ENCODE peak calls at places on chromosomes 4 and X, in seven cellular contexts. One of them, this sample, is unnamed.

GRCh38 chr4:21775703-21776102 is 172.9 kb downstream of the KCNIP4 start:
- DNase-seq in cardiac septum: no peak
- DNase-seq in HS-5: no peak
- DNase-seq in neural crest cell: no peak
- DNase-seq in ovary: no peak
- DNase-seq in left ventricle myocardium inferior: no peak
- DNase-seq in PC-3: no peak
- DNase-seq in this sample: no peak

GRCh38 chr4:151953286-151953685 is 192.5 kb upstream of the GATB start:
- DNase-seq in cardiac septum: no peak
- DNase-seq in HS-5: no peak
- DNase-seq in neural crest cell: no peak
- DNase-seq in ovary: no peak
- DNase-seq in left ventricle myocardium inferior: no peak
- DNase-seq in PC-3: peak
- DNase-seq in this sample: no peak

GRCh38 chr4:152909901-152910300 is 26.2 kb upstream of the FHDC1 start:
- DNase-seq in cardiac septum: no peak
- DNase-seq in HS-5: no peak
- DNase-seq in neural crest cell: no peak
- DNase-seq in ovary: no peak
- DNase-seq in left ventricle myocardium inferior: no peak
- DNase-seq in PC-3: no peak
- DNase-seq in this sample: no peak

GRCh38 chrX:43882294-43882681 is at the start of gene MAOB:
- DNase-seq in cardiac septum: peak
- DNase-seq in HS-5: no peak
- DNase-seq in neural crest cell: peak
- DNase-seq in ovary: peak
- DNase-seq in left ventricle myocardium inferior: peak
- DNase-seq in PC-3: no peak
- DNase-seq in this sample: no peak

GRCh38 chr4:164307262-164307661 is 446.7 kb upstream of the SMIM31 start:
- DNase-seq in cardiac septum: no peak
- DNase-seq in HS-5: no peak
- DNase-seq in neural crest cell: no peak
- DNase-seq in ovary: no peak
- DNase-seq in left ventricle myocardium inferior: no peak
- DNase-seq in PC-3: no peak
- DNase-seq in this sample: no peak

GRCh38 chrX:114028907-114029662 is 554.8 kb upstream of the HTR2C start:
- DNase-seq in cardiac septum: no peak
- DNase-seq in HS-5: no peak
- DNase-seq in neural crest cell: no peak
- DNase-seq in ovary: no peak
- DNase-seq in left ventricle myocardium inferior: no peak
- DNase-seq in PC-3: no peak
- DNase-seq in this sample: no peak

GRCh38 chr4:79198886-79199591 is 126.8 kb downstream of the NAA11 start:
- DNase-seq in cardiac septum: no peak
- DNase-seq in HS-5: no peak
- DNase-seq in neural crest cell: no peak
- DNase-seq in ovary: no peak
- DNase-seq in left ventricle myocardium inferior: no peak
- DNase-seq in PC-3: no peak
- DNase-seq in this sample: no peak

GRCh38 chr4:155353923-155354540 is 22.7 kb downstream of the MAP9 start:
- DNase-seq in cardiac septum: peak
- DNase-seq in HS-5: no peak
- DNase-seq in neural crest cell: peak
- DNase-seq in ovary: peak
- DNase-seq in left ventricle myocardium inferior: peak
- DNase-seq in PC-3: peak
- DNase-seq in this sample: no peak

GRCh38 chr4:84994280-84994679 is 27.8 kb upstream of the WDFY3 start:
- DNase-seq in cardiac septum: no peak
- DNase-seq in HS-5: no peak
- DNase-seq in neural crest cell: no peak
- DNase-seq in ovary: no peak
- DNase-seq in left ventricle myocardium inferior: no peak
- DNase-seq in PC-3: no peak
- DNase-seq in this sample: no peak

GRCh38 chr4:54318904-54319303 is 89.8 kb downstream of the PDGFRA start:
- DNase-seq in cardiac septum: no peak
- DNase-seq in HS-5: peak
- DNase-seq in neural crest cell: peak
- DNase-seq in ovary: no peak
- DNase-seq in left ventricle myocardium inferior: no peak
- DNase-seq in PC-3: peak
- DNase-seq in this sample: no peak

GRCh38 chr4:154822775-154823174 is 41.7 kb downstream of the RBM46 start:
- DNase-seq in cardiac septum: no peak
- DNase-seq in HS-5: peak
- DNase-seq in neural crest cell: no peak
- DNase-seq in ovary: no peak
- DNase-seq in left ventricle myocardium inferior: no peak
- DNase-seq in PC-3: peak
- DNase-seq in this sample: no peak

GRCh38 chr4:87975466-87975865 is at the start of gene SPP1:
- DNase-seq in cardiac septum: no peak
- DNase-seq in HS-5: no peak
- DNase-seq in neural crest cell: peak
- DNase-seq in ovary: no peak
- DNase-seq in left ventricle myocardium inferior: no peak
- DNase-seq in PC-3: no peak
- DNase-seq in this sample: peak

GRCh38 chr4:158588777-158589176 is 67.1 kb downstream of the RXFP1 start:
- DNase-seq in cardiac septum: no peak
- DNase-seq in HS-5: no peak
- DNase-seq in neural crest cell: no peak
- DNase-seq in ovary: no peak
- DNase-seq in left ventricle myocardium inferior: no peak
- DNase-seq in PC-3: peak
- DNase-seq in this sample: no peak

GRCh38 chrX:87518504-87518903 is 902 bp downstream of the KLHL4 start:
- DNase-seq in cardiac septum: no peak
- DNase-seq in HS-5: no peak
- DNase-seq in neural crest cell: no peak
- DNase-seq in ovary: no peak
- DNase-seq in left ventricle myocardium inferior: no peak
- DNase-seq in PC-3: peak
- DNase-seq in this sample: no peak

GRCh38 chr4:3473251-3473942 is 10.3 kb downstream of the DOK7 start:
- DNase-seq in cardiac septum: no peak
- DNase-seq in HS-5: no peak
- DNase-seq in neural crest cell: no peak
- DNase-seq in ovary: no peak
- DNase-seq in left ventricle myocardium inferior: peak
- DNase-seq in PC-3: no peak
- DNase-seq in this sample: no peak

GRCh38 chr4:140260227-140260626 is 106.2 kb upstream of the MAML3 start:
- DNase-seq in cardiac septum: no peak
- DNase-seq in HS-5: peak
- DNase-seq in neural crest cell: no peak
- DNase-seq in ovary: no peak
- DNase-seq in left ventricle myocardium inferior: no peak
- DNase-seq in PC-3: peak
- DNase-seq in this sample: no peak

GRCh38 chr4:102438873-102439614 is 62.1 kb upstream of the NFKB1 start:
- DNase-seq in cardiac septum: no peak
- DNase-seq in HS-5: peak
- DNase-seq in neural crest cell: no peak
- DNase-seq in ovary: peak
- DNase-seq in left ventricle myocardium inferior: no peak
- DNase-seq in PC-3: peak
- DNase-seq in this sample: no peak

GRCh38 chr4:81162752-81163458 is 52.1 kb downstream of the PRKG2 start:
- DNase-seq in cardiac septum: no peak
- DNase-seq in HS-5: no peak
- DNase-seq in neural crest cell: no peak
- DNase-seq in ovary: no peak
- DNase-seq in left ventricle myocardium inferior: no peak
- DNase-seq in PC-3: no peak
- DNase-seq in this sample: no peak

GRCh38 chr4:43607827-43608461 is 715.4 kb downstream of the GRXCR1 start:
- DNase-seq in cardiac septum: no peak
- DNase-seq in HS-5: no peak
- DNase-seq in neural crest cell: no peak
- DNase-seq in ovary: no peak
- DNase-seq in left ventricle myocardium inferior: no peak
- DNase-seq in PC-3: no peak
- DNase-seq in this sample: no peak

GRCh38 chr4:41369680-41370079 is 113.0 kb downstream of the UCHL1 start:
- DNase-seq in cardiac septum: peak
- DNase-seq in HS-5: no peak
- DNase-seq in neural crest cell: no peak
- DNase-seq in ovary: no peak
- DNase-seq in left ventricle myocardium inferior: peak
- DNase-seq in PC-3: no peak
- DNase-seq in this sample: no peak

GRCh38 chr4:105808459-105809041 is 86.7 kb upstream of the NPNT start:
- DNase-seq in cardiac septum: no peak
- DNase-seq in HS-5: peak
- DNase-seq in neural crest cell: no peak
- DNase-seq in ovary: no peak
- DNase-seq in left ventricle myocardium inferior: no peak
- DNase-seq in PC-3: no peak
- DNase-seq in this sample: no peak

GRCh38 chr4:71126719-71127118 is 133.3 kb downstream of the DCK start:
- DNase-seq in cardiac septum: no peak
- DNase-seq in HS-5: peak
- DNase-seq in neural crest cell: no peak
- DNase-seq in ovary: no peak
- DNase-seq in left ventricle myocardium inferior: no peak
- DNase-seq in PC-3: peak
- DNase-seq in this sample: no peak

GRCh38 chrX:22666441-22666840 is 333.3 kb upstream of the DDX53 start:
- DNase-seq in cardiac septum: no peak
- DNase-seq in HS-5: no peak
- DNase-seq in neural crest cell: no peak
- DNase-seq in ovary: no peak
- DNase-seq in left ventricle myocardium inferior: no peak
- DNase-seq in PC-3: peak
- DNase-seq in this sample: no peak

GRCh38 chrX:10800776-10801175 is 180.4 kb upstream of the MID1 start:
- DNase-seq in cardiac septum: no peak
- DNase-seq in HS-5: no peak
- DNase-seq in neural crest cell: no peak
- DNase-seq in ovary: no peak
- DNase-seq in left ventricle myocardium inferior: no peak
- DNase-seq in PC-3: no peak
- DNase-seq in this sample: no peak

GRCh38 chr4:61995717-61996337 is 795.7 kb downstream of the ADGRL3 start:
- DNase-seq in cardiac septum: no peak
- DNase-seq in HS-5: no peak
- DNase-seq in neural crest cell: no peak
- DNase-seq in ovary: no peak
- DNase-seq in left ventricle myocardium inferior: no peak
- DNase-seq in PC-3: no peak
- DNase-seq in this sample: no peak

GRCh38 chr4:106317815-106318214 is 1.5 kb downstream of the AIMP1 start:
- DNase-seq in cardiac septum: no peak
- DNase-seq in HS-5: no peak
- DNase-seq in neural crest cell: no peak
- DNase-seq in ovary: no peak
- DNase-seq in left ventricle myocardium inferior: no peak
- DNase-seq in PC-3: no peak
- DNase-seq in this sample: no peak

GRCh38 chr4:3339566-3339965 is 46.7 kb downstream of the RGS12 start:
- DNase-seq in cardiac septum: no peak
- DNase-seq in HS-5: no peak
- DNase-seq in neural crest cell: no peak
- DNase-seq in ovary: no peak
- DNase-seq in left ventricle myocardium inferior: no peak
- DNase-seq in PC-3: no peak
- DNase-seq in this sample: no peak

This sample was measured in anterior cingulate cortex.